ENCODE peak calls at places on chromosomes 16 and 17, in five cellular contexts. Q, V, C, K and X are unnamed samples.

GRCh38 chr17:70675070-70675590 is 505.8 kb downstream of the KCNJ2 start:
- DNase-seq in K (no peak), V (no peak), Q (no peak), C (no peak), X (no peak)

GRCh38 chr17:63349478-63350000 is 96.6 kb downstream of the CYB561 start:
- DNase-seq in K (peak), C (no peak), Q (no peak), V (no peak), X (no peak)

GRCh38 chr17:72516772-72517399 is 396.1 kb downstream of the SOX9 start:
- DNase-seq in C (no peak), Q (no peak), V (no peak), K (no peak), X (peak)

GRCh38 chr17:3475812-3476686 is at the start of gene ASPA:
- DNase-seq in Q (no peak), K (peak), C (no peak), V (no peak), X (no peak)

GRCh38 chr17:31496097-31496496 is 104.6 kb downstream of the RAB11FIP4 start:
- DNase-seq in Q (no peak), V (no peak), C (no peak), K (no peak), X (no peak)

GRCh38 chr16:59067207-59067606 is 333.1 kb upstream of the GOT2 start:
- DNase-seq in V (no peak), Q (no peak), C (peak), K (peak), X (no peak)

GRCh38 chr17:285751-286422 is 66.7 kb downstream of the RPH3AL start:
- DNase-seq in K (no peak), Q (peak), C (no peak), V (peak), X (no peak)

GRCh38 chr17:41553176-41553575 is 18.7 kb downstream of the KRT9 start:
- DNase-seq in K (peak), Q (no peak), C (no peak), V (no peak), X (no peak)

GRCh38 chr16:10297341-10298006 is 88.4 kb upstream of the ATF7IP2 start:
- DNase-seq in C (peak), V (no peak), K (no peak), Q (no peak), X (no peak)

GRCh38 chr17:63774141-63774981 is at the start of gene DDX42:
- DNase-seq in V (peak), Q (peak), K (peak), C (peak), X (peak)

GRCh38 chr17:15409721-15410247 is 57.6 kb downstream of the CDRT4 start:
- DNase-seq in C (peak), K (peak), Q (peak), V (no peak), X (peak)

GRCh38 chr17:15408803-15409202 is 58.6 kb downstream of the CDRT4 start:
- DNase-seq in Q (no peak), C (no peak), K (no peak), V (no peak), X (no peak)

GRCh38 chr17:15413101-15413750 is 54.2 kb downstream of the CDRT4 start:
- DNase-seq in Q (no peak), V (no peak), C (no peak), K (no peak), X (no peak)

GRCh38 chr17:15412606-15413005 is 54.8 kb downstream of the CDRT4 start:
- DNase-seq in V (no peak), C (no peak), Q (no peak), K (no peak), X (no peak)

DNA sequence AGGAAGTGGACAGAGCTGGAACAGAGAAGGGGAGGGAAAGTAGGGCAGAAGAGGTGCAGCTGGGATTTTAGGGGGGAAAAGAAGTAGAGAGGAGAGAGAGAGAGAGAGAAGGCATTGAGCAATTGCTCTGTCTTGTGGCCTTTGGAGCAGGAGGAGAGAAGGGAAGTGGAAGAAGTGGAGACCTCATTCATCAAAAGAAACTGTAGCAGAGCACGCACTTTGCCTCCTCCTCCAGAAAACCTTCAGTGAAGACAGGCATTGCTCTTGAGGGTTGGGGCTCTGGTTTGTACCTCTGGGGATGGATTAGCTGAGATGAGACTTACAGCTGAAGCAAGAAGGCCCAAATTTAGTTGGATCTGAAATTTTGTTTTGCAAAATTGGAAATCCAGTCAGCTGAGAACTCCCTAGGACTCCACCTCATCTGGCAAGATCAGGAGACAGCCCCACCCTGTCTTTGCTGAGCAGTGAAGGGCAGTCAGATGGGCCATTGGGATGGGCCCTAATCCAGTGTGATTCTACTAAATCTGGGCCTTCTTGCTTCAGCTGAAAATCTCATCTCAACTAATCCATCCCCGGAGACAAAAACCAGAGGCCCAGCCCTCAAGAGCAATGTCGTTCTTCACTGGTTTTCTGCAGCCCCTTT is 55.7 kb downstream of the CDRT4 start:
- DNase-seq in K (no peak), C (no peak), V (no peak), Q (no peak), X (peak)
- H3K27ac ChIP-seq in K (peak), C (peak), V (no peak), Q (peak), X (peak)

GRCh38 chr17:30230596-30231125 is 4.8 kb downstream of the SLC6A4 start:
- DNase-seq in Q (no peak), V (no peak), C (no peak), K (peak), X (no peak)
- H3K27ac ChIP-seq in Q (no peak), V (no peak), C (no peak), K (no peak), X (no peak)

DNA sequence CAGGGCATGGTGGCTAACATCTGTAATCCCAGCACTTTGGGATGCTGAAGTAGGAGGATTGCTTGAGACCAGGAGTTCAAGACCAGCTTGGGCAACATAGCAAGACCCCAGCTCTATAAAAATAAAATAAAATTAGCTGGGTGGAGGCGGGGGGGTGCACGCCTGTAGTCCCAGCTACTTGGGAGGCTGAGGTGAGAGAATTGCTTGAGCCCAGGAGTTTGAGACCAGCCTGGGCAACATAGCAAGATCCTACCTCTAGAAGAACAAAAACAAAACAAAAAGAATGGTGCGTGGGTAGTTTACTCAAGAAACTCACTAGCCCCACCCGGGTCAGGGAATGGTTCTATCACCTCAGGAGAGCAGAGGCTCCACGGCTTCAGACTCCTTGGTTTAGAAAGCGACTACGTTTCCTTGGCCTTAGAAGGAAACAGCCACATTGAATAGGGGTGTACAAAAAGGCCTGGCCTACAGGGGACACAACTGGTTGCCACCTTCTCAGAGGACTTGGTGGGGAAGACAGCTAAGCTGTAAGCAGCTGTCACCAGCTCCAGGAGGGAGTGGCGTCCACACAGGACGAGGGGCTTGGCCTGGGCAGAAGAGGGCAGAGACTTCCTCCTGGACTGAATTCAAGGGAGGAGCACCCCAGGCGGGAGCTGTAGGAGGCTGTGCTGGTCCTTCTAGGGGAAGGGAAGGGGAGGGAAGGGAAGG is 717 bp downstream of the TK1 start:
- DNase-seq in Q (peak), K (no peak), C (peak), V (no peak), X (peak)
- H3K27ac ChIP-seq in Q (peak), K (peak), C (peak), V (no peak), X (no peak)

GRCh38 chr17:17080181-17080631 is 37.9 kb downstream of the MPRIP start:
- DNase-seq in Q (no peak), V (no peak), K (no peak), C (no peak), X (peak)
- H3K27ac ChIP-seq in Q (no peak), V (no peak), K (no peak), C (peak), X (peak)

GRCh38 chr17:27502526-27503324 is 46.5 kb downstream of the KSR1 start:
- DNase-seq in C (no peak), K (peak), Q (peak), V (no peak), X (peak)
- H3K27ac ChIP-seq in C (no peak), K (peak), Q (peak), V (no peak), X (peak)

GRCh38 chr17:57983446-57983845 is 4.6 kb downstream of the VEZF1 start:
- DNase-seq in K (no peak), V (no peak), C (no peak), Q (no peak), X (no peak)

GRCh38 chr17:57984226-57984890 is 3.7 kb downstream of the VEZF1 start:
- DNase-seq in K (no peak), Q (no peak), V (no peak), C (no peak), X (no peak)

GRCh38 chr17:57982452-57983170 is 5.4 kb downstream of the VEZF1 start:
- DNase-seq in C (no peak), K (no peak), Q (no peak), V (no peak), X (no peak)

GRCh38 chr17:57979076-57979475 is 9.0 kb downstream of the VEZF1 start:
- DNase-seq in Q (no peak), C (no peak), K (no peak), V (no peak), X (no peak)

DNA sequence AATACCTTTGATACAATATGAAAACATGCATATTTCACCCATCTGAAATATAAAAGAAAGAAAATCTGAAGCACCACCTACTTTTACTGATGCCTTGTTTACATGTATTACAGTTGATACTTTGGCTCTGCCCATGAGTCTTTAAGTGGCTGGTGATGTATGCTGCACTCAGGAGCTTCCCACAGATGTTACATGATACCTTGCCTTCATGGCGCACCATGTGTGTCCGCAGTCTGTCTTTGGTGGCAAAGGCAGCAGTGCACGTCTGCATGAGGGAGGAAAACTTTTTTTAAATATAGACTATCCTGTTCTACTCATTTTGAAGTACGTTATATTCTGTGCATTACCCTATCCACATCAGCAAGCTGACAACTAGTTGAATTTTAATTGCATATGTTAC is 7.5 kb downstream of the VEZF1 start:
- DNase-seq in K (no peak), V (no peak), Q (no peak), C (no peak), X (no peak)
- H3K27ac ChIP-seq in K (no peak), V (no peak), Q (no peak), C (no peak), X (no peak)

GRCh38 chr17:15475620-15476354 is 8.4 kb upstream of the CDRT4 start:
- DNase-seq in C (no peak), V (no peak), Q (no peak), K (peak), X (no peak)
- H3K27ac ChIP-seq in C (no peak), V (no peak), Q (no peak), K (no peak), X (peak)

DNA sequence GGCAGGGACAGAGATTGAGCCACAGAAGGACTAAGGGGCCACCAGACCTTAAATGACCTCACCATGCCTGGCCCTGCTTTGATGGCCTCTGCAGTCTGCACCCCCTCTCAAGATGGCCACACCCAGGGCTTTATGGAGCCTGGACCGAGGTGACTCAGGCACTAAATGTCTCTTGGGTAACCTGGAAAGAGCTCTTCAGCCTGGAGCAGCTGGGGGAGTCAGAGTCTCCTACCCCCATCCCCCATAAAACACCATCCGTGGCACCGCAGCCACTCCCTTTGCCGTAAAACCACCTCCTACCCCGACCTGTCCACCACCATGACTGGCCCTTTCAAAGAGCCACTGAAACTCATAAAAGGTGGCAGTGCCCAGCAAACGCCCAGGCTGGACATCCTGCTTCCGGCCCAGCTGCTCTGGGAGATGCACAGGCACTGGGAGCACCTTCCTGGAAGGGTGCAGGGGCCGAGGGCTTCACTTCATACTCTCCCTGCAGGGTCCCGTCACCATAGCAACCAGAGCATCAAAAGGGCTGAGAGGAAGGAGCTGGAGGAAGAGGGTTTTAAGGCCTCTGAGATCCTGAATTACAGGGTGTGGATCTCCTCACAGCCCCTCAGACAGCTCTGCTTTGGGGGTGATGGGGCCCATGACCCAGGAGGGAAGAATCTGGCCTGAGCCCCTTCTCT is 22.3 kb downstream of the FOXN1 start:
- DNase-seq in Q (no peak), V (peak), C (peak), K (no peak), X (no peak)
- H3K27ac ChIP-seq in Q (no peak), V (no peak), C (peak), K (no peak), X (no peak)

GRCh38 chr17:2028737-2029136 is 1.2 kb upstream of the DPH1 start:
- DNase-seq in Q (no peak), K (no peak), C (no peak), V (no peak), X (no peak)
- H3K27ac ChIP-seq in Q (no peak), K (no peak), C (no peak), V (no peak), X (no peak)

DNA sequence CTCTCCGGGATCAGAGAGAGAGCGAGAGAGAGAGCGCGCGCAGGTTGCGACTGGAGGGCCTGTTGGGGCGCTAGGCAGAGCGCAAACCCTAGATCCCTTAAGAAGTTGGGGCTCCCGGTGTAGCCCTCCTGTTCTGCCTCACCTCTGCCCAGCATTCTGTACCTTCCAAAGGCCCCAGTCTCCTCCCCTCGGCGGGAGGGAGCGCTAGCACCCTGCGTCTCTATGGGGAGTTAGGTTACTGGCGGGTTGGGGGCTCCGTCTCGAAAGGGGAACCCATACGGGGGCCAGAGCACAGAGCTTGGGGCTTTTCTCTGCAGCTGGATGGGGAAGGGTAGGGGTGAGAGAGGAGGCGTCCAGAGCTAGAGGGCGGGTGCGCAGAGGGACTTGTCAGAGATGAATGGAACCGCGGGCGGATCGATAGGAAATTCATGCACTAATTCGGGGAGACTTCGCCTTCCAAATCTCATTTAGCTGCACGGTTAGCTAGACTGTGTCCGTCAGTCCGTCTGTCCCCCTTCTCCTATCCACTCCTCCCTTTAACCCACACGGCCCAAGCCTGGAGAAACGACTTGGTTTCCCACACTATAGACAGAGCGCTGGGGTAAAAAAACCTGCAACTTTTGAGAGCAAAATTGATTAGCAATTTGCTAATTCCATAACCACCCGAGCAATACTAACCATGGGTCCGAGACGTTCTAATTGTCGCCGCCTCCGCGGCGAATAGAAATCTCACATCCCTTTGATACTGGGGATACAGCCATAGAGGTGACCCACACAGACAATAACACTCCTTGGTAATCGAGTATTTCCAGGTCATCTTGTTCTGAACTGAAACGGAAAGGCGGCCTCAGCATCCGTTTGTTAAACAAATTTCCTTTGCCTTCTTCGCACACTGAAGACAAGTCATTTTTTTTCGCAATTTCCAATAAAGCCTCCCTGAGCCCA is 738 bp upstream of the HOXB4 start:
- DNase-seq in C (no peak), K (peak), V (no peak), Q (no peak), X (no peak)
- H3K27ac ChIP-seq in C (peak), K (peak), V (no peak), Q (no peak), X (no peak)